ENCODE peak calls at places on chromosomes 13 and 19, in six cellular contexts. Q is astrocyte, E is adrenal gland, G is fibroblast of mammary gland, Z is ascending aorta, M is GM23338. D is an unnamed sample.

GRCh38 chr19:1049106-1049505 is 9.2 kb downstream of the ABCA7 start:
- DNase-seq in E (no peak), G (no peak), Q (no peak), Z (no peak), M (no peak), D (no peak)

GRCh38 chr13:48304132-48304876 is 753 bp downstream of the RB1 start:
- DNase-seq in Q (peak; percentile 49), E (peak; percentile 78), Z (no peak), G (peak; percentile 52), M (no peak), D (no peak)

GRCh38 chr13:98848736-98849135 is 96.3 kb upstream of the SLC15A1 start:
- DNase-seq in G (peak; percentile 82), M (no peak), Q (peak; percentile 82), Z (no peak), E (no peak), D (no peak)

GRCh38 chr13:71605744-71606143 is 261.3 kb downstream of the DACH1 start:
- DNase-seq in Q (no peak), Z (no peak), E (no peak), G (no peak), M (no peak), D (no peak)

GRCh38 chr19:45860359-45861259 is 2.3 kb downstream of the SYMPK start:
- DNase-seq in E (no peak), Z (no peak), G (no peak), M (no peak), Q (no peak), D (no peak)

GRCh38 chr19:24073807-24074206 is 13.2 kb upstream of the ZNF254 start:
- DNase-seq in E (peak; percentile 40), M (no peak), Q (no peak), Z (no peak), G (no peak), D (no peak)

GRCh38 chr13:50617134-50617721 is 226.3 kb downstream of the DLEU7 start:
- DNase-seq in E (no peak), G (peak; percentile 91), M (no peak), Q (peak; percentile 77), Z (no peak), D (no peak)

GRCh38 chr13:105159794-105160193 is 1375.7 kb downstream of the EFNB2 start:
- DNase-seq in G (no peak), Q (no peak), E (no peak), Z (no peak), M (no peak), D (no peak)

GRCh38 chr13:50130686-50131051 is 115.4 kb downstream of the KCNRG start:
- DNase-seq in Z (no peak), G (peak; percentile 71), E (no peak), Q (no peak), M (peak; percentile 44), D (no peak)

GRCh38 chr13:102361113-102361512 is 40.7 kb downstream of the FGF14 start:
- DNase-seq in Z (no peak), Q (no peak), M (no peak), E (no peak), G (no peak), D (no peak)

GRCh38 chr13:43787998-43788397 is 1.2 kb upstream of the ENOX1 start:
- DNase-seq in G (peak; percentile 75), Q (peak; percentile 18), E (no peak), M (peak; percentile 63), Z (no peak), D (no peak)

GRCh38 chr19:13121551-13122274 is 3.6 kb downstream of the NACC1 start:
- DNase-seq in Q (no peak), M (no peak), G (no peak), E (no peak), Z (no peak), D (no peak)

GRCh38 chr13:40136896-40137295 is 481.4 kb downstream of the COG6 start:
- DNase-seq in Z (no peak), G (no peak), E (no peak), M (no peak), Q (no peak), D (no peak)

GRCh38 chr13:26867451-26868067 is 107.0 kb upstream of the GPR12 start:
- DNase-seq in M (peak; percentile 39), Q (peak; percentile 10), G (peak; percentile 21), Z (no peak), E (no peak), D (no peak)

GRCh38 chr13:81779896-81780295 is 1439.0 kb upstream of the SPRY2 start:
- DNase-seq in Q (no peak), E (no peak), Z (no peak), G (no peak), M (no peak), D (no peak)

GRCh38 chr19:6737873-6738725 is 719 bp upstream of the GPR108 start:
- DNase-seq in M (peak; percentile 83), G (peak; percentile 77), Z (no peak), E (peak; percentile 93), Q (peak; percentile 60), D (no peak)

GRCh38 chr19:33578697-33579096 is 43.1 kb upstream of the CHST8 start:
- DNase-seq in M (no peak), G (no peak), Z (no peak), Q (no peak), E (no peak), D (peak; percentile 63)

GRCh38 chr13:37187110-37187509 is 81.6 kb upstream of the CSNK1A1L start:
- DNase-seq in M (no peak), Z (no peak), E (no peak), G (no peak), Q (peak; percentile 89), D (no peak)

GRCh38 chr13:44449999-44450821 is 76.6 kb downstream of the SERP2 start:
- DNase-seq in E (no peak), G (no peak), Q (no peak), Z (no peak), M (no peak), D (no peak)

GRCh38 chr19:28427256-28428083 is 785.5 kb downstream of the UQCRFS1 start:
- DNase-seq in G (no peak), E (no peak), Q (no peak), Z (no peak), M (no peak), D (no peak)

GRCh38 chr19:1259873-1260748 is 9.0 kb upstream of the CIRBP start:
- DNase-seq in Q (no peak), G (no peak), M (no peak), E (peak; percentile 71), Z (no peak), D (no peak)

GRCh38 chr13:23547000-23547590 is 23.1 kb upstream of the TNFRSF19 start:
- DNase-seq in M (peak; percentile 69), Z (no peak), Q (peak; percentile 31), E (no peak), G (peak; percentile 43), D (no peak)

GRCh38 chr13:105008606-105009005 is 1526.9 kb downstream of the EFNB2 start:
- DNase-seq in G (no peak), E (no peak), M (no peak), Q (peak; percentile 69), Z (no peak), D (no peak)

DNA sequence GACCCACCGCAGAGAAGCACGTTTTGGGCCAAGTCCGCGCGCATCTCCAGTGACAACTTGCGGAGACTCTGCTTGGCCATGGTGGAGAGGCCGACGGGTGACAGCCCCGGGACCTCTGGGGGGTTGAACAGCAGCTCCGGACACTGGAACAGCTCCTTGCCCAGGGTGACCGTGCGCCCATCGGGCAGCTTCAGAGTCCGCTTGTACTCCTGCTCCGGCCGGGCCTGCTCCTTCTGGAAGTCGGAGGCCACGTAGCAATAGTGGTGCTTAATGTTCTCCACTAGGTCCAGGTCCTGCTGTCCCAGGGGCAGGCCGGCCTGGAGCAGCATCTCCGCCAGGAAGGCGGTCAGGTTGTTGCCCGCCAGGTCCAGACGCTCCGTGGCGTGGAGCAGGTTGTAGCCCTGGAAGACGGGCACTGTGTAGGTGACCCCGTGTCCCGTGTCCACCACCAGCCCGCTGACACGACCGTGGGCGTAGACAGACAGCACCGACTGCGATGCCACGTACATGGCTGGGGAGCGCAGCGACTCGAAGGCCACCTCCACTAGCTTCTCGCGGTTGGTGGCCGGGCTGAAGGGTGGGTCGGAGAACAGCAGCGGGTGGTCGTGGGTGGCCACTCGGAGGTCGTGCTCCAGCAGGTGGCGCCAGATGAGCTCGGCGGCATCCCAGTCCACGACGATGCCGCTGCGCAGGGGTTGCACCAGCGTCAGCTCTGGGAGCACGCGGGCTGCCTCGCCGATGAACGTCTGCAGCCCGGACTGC is 743 bp downstream of the ACTL9 start:
- DNase-seq in M (peak; percentile 81), Z (no peak), G (no peak), E (no peak), Q (no peak), D (no peak)
- TF ChIP-seq CTCF in M (peak; percentile 78), Z (no peak), G (no peak), E (no peak), Q (no peak), D (peak; percentile 42)

GRCh38 chr19:11479470-11480080 is 1.3 kb downstream of the ELAVL3 start:
- DNase-seq in G (peak; percentile 30), Q (no peak), M (peak; percentile 91), E (no peak), Z (no peak), D (no peak)

GRCh38 chr19:11480081-11480926 is 542 bp downstream of the ELAVL3 start:
- DNase-seq in G (no peak), M (peak; percentile 46), Q (no peak), E (no peak), Z (no peak), D (no peak)

GRCh38 chr19:11482384-11483050 is 1.7 kb upstream of the ELAVL3 start:
- DNase-seq in E (peak; percentile 91), G (peak; percentile 70), M (peak; percentile 90), Q (peak; percentile 25), Z (peak; percentile 49), D (no peak)

GRCh38 chr19:11481777-11482383 is 1.0 kb upstream of the ELAVL3 start:
- DNase-seq in E (peak; percentile 93), G (peak; percentile 81), Q (peak; percentile 70), M (peak; percentile 95), Z (peak; percentile 19), D (no peak)

GRCh38 chr19:11480927-11481776 is at the start of gene ELAVL3:
- DNase-seq in Z (no peak), G (no peak), Q (no peak), M (peak; percentile 76), E (no peak), D (no peak)
- TF ChIP-seq CTCF in Z (no peak), G (no peak), Q (no peak), M (no peak), E (no peak), D (no peak)

GRCh38 chr13:78759704-78760103 is 100.7 kb upstream of the OBI1 start:
- DNase-seq in Q (no peak), G (no peak), Z (no peak), E (no peak), M (peak; percentile 43), D (no peak)
- TF ChIP-seq CTCF in Q (no peak), G (no peak), Z (no peak), E (no peak), M (peak; percentile 67), D (no peak)

DNA sequence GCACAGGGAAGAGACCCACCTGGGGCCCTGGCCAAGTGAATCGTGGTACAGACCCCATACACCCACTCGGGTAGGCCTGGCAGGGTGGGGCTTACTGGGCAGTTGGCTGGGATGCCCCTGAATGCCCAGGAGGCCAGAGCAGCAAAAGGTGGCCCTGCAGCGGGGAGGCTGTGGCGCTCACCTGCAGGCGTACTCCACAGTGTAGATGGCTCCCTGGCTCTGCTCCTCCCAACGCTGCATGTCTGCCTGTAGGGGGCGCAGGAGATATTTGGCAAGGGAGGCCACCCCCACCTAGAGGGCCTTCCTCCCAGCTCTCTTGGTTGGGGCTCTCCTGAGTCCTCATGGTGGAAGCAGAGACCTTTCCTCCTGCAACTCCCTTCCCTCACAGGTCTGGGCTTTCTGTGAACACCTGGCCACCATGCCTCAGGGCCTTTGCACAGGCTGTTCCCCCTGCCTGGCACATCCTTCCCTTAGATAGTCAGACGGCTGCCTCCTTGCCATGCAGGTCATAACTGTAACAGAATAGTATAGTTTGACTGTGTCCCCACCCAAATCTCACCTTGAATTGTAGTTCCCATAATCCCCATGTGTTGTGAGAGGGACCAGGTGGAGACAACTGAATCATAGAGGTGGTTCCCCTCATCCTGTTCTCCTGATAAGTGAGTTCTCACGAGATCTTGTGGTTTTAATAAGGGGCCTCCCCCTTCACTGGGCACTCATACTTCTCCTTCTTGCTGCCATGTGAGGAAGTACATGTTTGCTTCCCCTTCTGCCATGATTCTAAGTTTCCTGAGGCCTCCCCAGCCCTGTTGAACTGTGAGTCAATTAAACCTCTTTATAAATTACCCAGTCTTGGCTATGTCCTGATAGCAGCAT is 5.9 kb downstream of the BORCS8 start:
- DNase-seq in M (peak; percentile 97), E (peak; percentile 62), Z (no peak), Q (peak; percentile 13), G (peak; percentile 43), D (no peak)
- TF ChIP-seq CTCF in M (peak; percentile 97), E (peak; percentile 38), Z (no peak), Q (peak; percentile 26), G (peak; percentile 64), D (peak; percentile 78)

D was measured in chondrocyte.